ENCODE peak calls at places on chromosomes 12 and 14, in six cellular contexts. One of them, this sample, is unnamed.

GRCh38 chr12:91882910-91883309 is 262.7 kb downstream of the BTG1 start:
- DNase-seq in PC-3: no peak
- DNase-seq in HCT116: no peak
- DNase-seq in hepatocyte: no peak
- DNase-seq in GM23248: no peak
- DNase-seq in GM23338: no peak
- DNase-seq in this sample: no peak

GRCh38 chr12:26187429-26187828 is 7.9 kb upstream of the SSPN start:
- DNase-seq in GM23338: peak; percentile 65
- DNase-seq in HCT116: no peak
- DNase-seq in GM23248: peak; percentile 10
- DNase-seq in PC-3: no peak
- DNase-seq in hepatocyte: no peak
- DNase-seq in this sample: peak; percentile 13

GRCh38 chr14:89681086-89682018 is 264.3 kb upstream of the FOXN3 start:
- DNase-seq in hepatocyte: no peak
- DNase-seq in HCT116: no peak
- DNase-seq in GM23248: no peak
- DNase-seq in PC-3: no peak
- DNase-seq in GM23338: no peak
- DNase-seq in this sample: no peak

GRCh38 chr14:91250912-91251311 is 6.4 kb upstream of the GPR68 start:
- DNase-seq in GM23338: no peak
- DNase-seq in hepatocyte: no peak
- DNase-seq in PC-3: no peak
- DNase-seq in HCT116: no peak
- DNase-seq in GM23248: peak; percentile 62
- DNase-seq in this sample: no peak

GRCh38 chr14:84340938-84341337 is 1189.0 kb upstream of the FLRT2 start:
- DNase-seq in GM23248: no peak
- DNase-seq in hepatocyte: peak; percentile 8
- DNase-seq in HCT116: no peak
- DNase-seq in GM23338: no peak
- DNase-seq in PC-3: no peak
- DNase-seq in this sample: no peak

GRCh38 chr14:42000450-42000849 is 393.8 kb downstream of the LRFN5 start:
- DNase-seq in GM23338: no peak
- DNase-seq in GM23248: no peak
- DNase-seq in HCT116: no peak
- DNase-seq in hepatocyte: no peak
- DNase-seq in PC-3: peak; percentile 73
- DNase-seq in this sample: no peak

GRCh38 chr12:62834971-62835547 is 99.9 kb downstream of the PPM1H start:
- DNase-seq in GM23248: peak; percentile 67
- DNase-seq in PC-3: peak; percentile 50
- DNase-seq in HCT116: peak; percentile 24
- DNase-seq in GM23338: no peak
- DNase-seq in hepatocyte: no peak
- DNase-seq in this sample: no peak

GRCh38 chr12:89353823-89354629 is 1.7 kb upstream of the DUSP6 start:
- DNase-seq in HCT116: peak; percentile 73
- DNase-seq in GM23338: peak; percentile 96
- DNase-seq in GM23248: peak; percentile 86
- DNase-seq in PC-3: peak; percentile 86
- DNase-seq in hepatocyte: peak; percentile 84
- DNase-seq in this sample: peak; percentile 91

GRCh38 chr14:54337314-54337713 is 59.5 kb upstream of the CDKN3 start:
- DNase-seq in hepatocyte: no peak
- DNase-seq in HCT116: no peak
- DNase-seq in GM23248: no peak
- DNase-seq in PC-3: no peak
- DNase-seq in GM23338: peak; percentile 51
- DNase-seq in this sample: peak; percentile 61

GRCh38 chr14:61269321-61270083 is 11.6 kb downstream of the TMEM30B start:
- DNase-seq in GM23248: peak; percentile 82
- DNase-seq in HCT116: peak; percentile 79
- DNase-seq in GM23338: peak; percentile 92
- DNase-seq in PC-3: peak; percentile 98
- DNase-seq in hepatocyte: peak; percentile 85
- DNase-seq in this sample: peak; percentile 84

GRCh38 chr14:70856851-70857498 is 47.7 kb upstream of the MAP3K9 start:
- DNase-seq in hepatocyte: no peak
- DNase-seq in HCT116: no peak
- DNase-seq in GM23248: peak; percentile 90
- DNase-seq in GM23338: no peak
- DNase-seq in PC-3: peak; percentile 83
- DNase-seq in this sample: no peak

GRCh38 chr12:10196210-10196609 is 16.5 kb upstream of the GABARAPL1 start:
- DNase-seq in PC-3: no peak
- DNase-seq in GM23248: no peak
- DNase-seq in GM23338: no peak
- DNase-seq in HCT116: no peak
- DNase-seq in hepatocyte: no peak
- DNase-seq in this sample: no peak

GRCh38 chr14:94313991-94314655 is 9.0 kb downstream of the SERPINA6 start:
- DNase-seq in PC-3: no peak
- DNase-seq in GM23338: no peak
- DNase-seq in GM23248: peak; percentile 67
- DNase-seq in hepatocyte: no peak
- DNase-seq in HCT116: no peak
- DNase-seq in this sample: no peak

GRCh38 chr12:124517260-124518050 is 50.0 kb downstream of the NCOR2 start:
- DNase-seq in HCT116: no peak
- DNase-seq in GM23338: no peak
- DNase-seq in PC-3: peak; percentile 67
- DNase-seq in GM23248: peak; percentile 82
- DNase-seq in hepatocyte: peak; percentile 75
- DNase-seq in this sample: no peak

GRCh38 chr12:3158851-3159465 is 81.8 kb downstream of the TSPAN9 start:
- DNase-seq in GM23338: no peak
- DNase-seq in GM23248: peak; percentile 73
- DNase-seq in HCT116: no peak
- DNase-seq in PC-3: no peak
- DNase-seq in hepatocyte: peak; percentile 68
- DNase-seq in this sample: no peak

GRCh38 chr14:64410084-64410774 is 22.1 kb downstream of the MTHFD1 start:
- DNase-seq in GM23248: peak; percentile 53
- DNase-seq in PC-3: peak; percentile 21
- DNase-seq in hepatocyte: no peak
- DNase-seq in GM23338: peak; percentile 55
- DNase-seq in HCT116: no peak
- DNase-seq in this sample: peak; percentile 53

GRCh38 chr12:67541625-67541991 is 106.9 kb upstream of the DYRK2 start:
- DNase-seq in GM23248: no peak
- DNase-seq in hepatocyte: no peak
- DNase-seq in GM23338: no peak
- DNase-seq in PC-3: no peak
- DNase-seq in HCT116: no peak
- DNase-seq in this sample: no peak

GRCh38 chr12:121536058-121536928 is 44.5 kb downstream of the KDM2B start:
- DNase-seq in GM23338: peak; percentile 91
- DNase-seq in hepatocyte: peak; percentile 85
- DNase-seq in PC-3: no peak
- DNase-seq in GM23248: peak; percentile 79
- DNase-seq in HCT116: no peak
- DNase-seq in this sample: peak; percentile 92

GRCh38 chr12:128068211-128068610 is 198.8 kb upstream of the TMEM132C start:
- DNase-seq in GM23248: no peak
- DNase-seq in PC-3: no peak
- DNase-seq in HCT116: no peak
- DNase-seq in GM23338: no peak
- DNase-seq in hepatocyte: no peak
- DNase-seq in this sample: no peak

GRCh38 chr12:24948452-24948815 is 467 bp downstream of the BCAT1 start:
- DNase-seq in GM23248: peak; percentile 58
- DNase-seq in HCT116: no peak
- DNase-seq in hepatocyte: peak; percentile 8
- DNase-seq in GM23338: peak; percentile 62
- DNase-seq in PC-3: no peak
- DNase-seq in this sample: peak; percentile 45

GRCh38 chr14:55129086-55129427 is at the start of gene LGALS3:
- DNase-seq in HCT116: no peak
- DNase-seq in GM23338: peak; percentile 78
- DNase-seq in GM23248: peak; percentile 88
- DNase-seq in PC-3: peak; percentile 92
- DNase-seq in hepatocyte: peak; percentile 91
- DNase-seq in this sample: peak; percentile 83

GRCh38 chr12:95637471-95638155 is 86.3 kb upstream of the USP44 start:
- DNase-seq in hepatocyte: no peak
- DNase-seq in GM23248: peak; percentile 72
- DNase-seq in PC-3: peak; percentile 87
- DNase-seq in GM23338: no peak
- DNase-seq in HCT116: no peak
- DNase-seq in this sample: no peak

GRCh38 chr12:52023976-52024688 is 17.4 kb downstream of the TAMALIN start:
- DNase-seq in PC-3: no peak
- DNase-seq in GM23338: no peak
- DNase-seq in hepatocyte: no peak
- DNase-seq in HCT116: no peak
- DNase-seq in GM23248: no peak
- DNase-seq in this sample: no peak

GRCh38 chr12:52020539-52021336 is 14.0 kb downstream of the TAMALIN start:
- DNase-seq in GM23248: peak; percentile 62
- DNase-seq in GM23338: peak; percentile 91
- DNase-seq in HCT116: no peak
- DNase-seq in hepatocyte: peak; percentile 80
- DNase-seq in PC-3: peak; percentile 44
- DNase-seq in this sample: peak; percentile 85

GRCh38 chr12:52020126-52020525 is 13.4 kb downstream of the TAMALIN start:
- DNase-seq in GM23338: no peak
- DNase-seq in HCT116: no peak
- DNase-seq in GM23248: no peak
- DNase-seq in PC-3: no peak
- DNase-seq in hepatocyte: no peak
- DNase-seq in this sample: no peak

GRCh38 chr12:52023182-52023975 is 16.6 kb downstream of the TAMALIN start:
- DNase-seq in GM23338: peak; percentile 86
- DNase-seq in HCT116: peak; percentile 62
- DNase-seq in hepatocyte: peak; percentile 93
- DNase-seq in PC-3: peak; percentile 78
- DNase-seq in GM23248: peak; percentile 81
- DNase-seq in this sample: peak; percentile 89

DNA sequence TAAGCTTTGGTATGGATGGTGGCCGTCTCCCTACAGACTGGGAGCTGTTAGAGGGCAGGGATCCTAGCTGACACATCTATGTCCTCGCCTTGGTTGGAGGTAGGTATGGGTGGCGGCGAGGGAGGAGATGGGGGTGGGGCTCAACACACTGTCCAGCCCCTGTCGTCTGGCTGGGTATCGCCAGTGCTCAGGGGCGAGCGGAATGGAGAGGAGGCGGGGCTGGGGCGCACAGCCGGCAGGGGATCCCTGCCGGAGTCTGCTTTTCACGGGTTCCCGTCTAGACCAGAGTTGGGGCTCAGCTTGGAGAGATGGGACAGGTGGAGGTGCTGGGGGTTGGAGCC is 16.1 kb downstream of the TAMALIN start:
- DNase-seq in GM23338: peak; percentile 67
- DNase-seq in GM23248: no peak
- DNase-seq in PC-3: peak; percentile 42
- DNase-seq in HCT116: no peak
- DNase-seq in hepatocyte: peak; percentile 56
- DNase-seq in this sample: peak; percentile 63
- TF ChIP-seq EZH2 in GM23338: no peak
- TF ChIP-seq EZH2 in GM23248: no peak
- TF ChIP-seq EZH2 in PC-3: no peak
- TF ChIP-seq EZH2 in HCT116: no peak
- TF ChIP-seq EZH2 in hepatocyte: no peak
- TF ChIP-seq EZH2 in this sample: peak; percentile 69

GRCh38 chr12:116933101-116933500 is 22.4 kb downstream of the FBXW8 start:
- DNase-seq in HCT116: no peak
- DNase-seq in PC-3: no peak
- DNase-seq in hepatocyte: no peak
- DNase-seq in GM23248: no peak
- DNase-seq in GM23338: no peak
- DNase-seq in this sample: no peak

GRCh38 chr12:116929885-116930284 is 19.1 kb downstream of the FBXW8 start:
- DNase-seq in HCT116: no peak
- DNase-seq in PC-3: no peak
- DNase-seq in GM23338: no peak
- DNase-seq in GM23248: no peak
- DNase-seq in hepatocyte: no peak
- DNase-seq in this sample: no peak

GRCh38 chr12:116933512-116934246 is 22.9 kb downstream of the FBXW8 start:
- DNase-seq in PC-3: no peak
- DNase-seq in HCT116: no peak
- DNase-seq in GM23338: no peak
- DNase-seq in hepatocyte: no peak
- DNase-seq in GM23248: no peak
- DNase-seq in this sample: no peak

GRCh38 chr12:116928504-116928903 is 17.8 kb downstream of the FBXW8 start:
- DNase-seq in GM23248: no peak
- DNase-seq in PC-3: no peak
- DNase-seq in HCT116: no peak
- DNase-seq in GM23338: no peak
- DNase-seq in hepatocyte: no peak
- DNase-seq in this sample: no peak

GRCh38 chr12:116931665-116932064 is 20.9 kb downstream of the FBXW8 start:
- DNase-seq in HCT116: no peak
- DNase-seq in GM23248: peak; percentile 36
- DNase-seq in hepatocyte: no peak
- DNase-seq in GM23338: no peak
- DNase-seq in PC-3: no peak
- DNase-seq in this sample: no peak
- TF ChIP-seq EZH2phosphoT487 in HCT116: no peak
- TF ChIP-seq EZH2phosphoT487 in GM23248: no peak
- TF ChIP-seq EZH2phosphoT487 in hepatocyte: no peak
- TF ChIP-seq EZH2phosphoT487 in GM23338: no peak
- TF ChIP-seq EZH2phosphoT487 in PC-3: no peak
- TF ChIP-seq EZH2phosphoT487 in this sample: no peak

GRCh38 chr14:104467236-104467635 is 112.3 kb upstream of the C14orf180 start:
- DNase-seq in HCT116: no peak
- DNase-seq in GM23248: no peak
- DNase-seq in PC-3: no peak
- DNase-seq in GM23338: no peak
- DNase-seq in hepatocyte: no peak
- DNase-seq in this sample: no peak

GRCh38 chr14:104469591-104469990 is 110.0 kb upstream of the C14orf180 start:
- DNase-seq in GM23248: no peak
- DNase-seq in PC-3: no peak
- DNase-seq in GM23338: no peak
- DNase-seq in HCT116: no peak
- DNase-seq in hepatocyte: no peak
- DNase-seq in this sample: no peak

GRCh38 chr14:104465482-104466390 is 113.8 kb upstream of the C14orf180 start:
- DNase-seq in hepatocyte: no peak
- DNase-seq in PC-3: no peak
- DNase-seq in GM23338: no peak
- DNase-seq in GM23248: no peak
- DNase-seq in HCT116: no peak
- DNase-seq in this sample: no peak

GRCh38 chr14:104464907-104465306 is 114.7 kb upstream of the C14orf180 start:
- DNase-seq in HCT116: no peak
- DNase-seq in GM23248: no peak
- DNase-seq in PC-3: no peak
- DNase-seq in hepatocyte: no peak
- DNase-seq in GM23338: no peak
- DNase-seq in this sample: no peak

GRCh38 chr14:104467641-104468040 is 111.9 kb upstream of the C14orf180 start:
- DNase-seq in PC-3: no peak
- DNase-seq in GM23248: no peak
- DNase-seq in GM23338: no peak
- DNase-seq in hepatocyte: no peak
- DNase-seq in HCT116: no peak
- DNase-seq in this sample: no peak
- H2AFZ ChIP-seq in PC-3: no peak overlapping the region
- H2AFZ ChIP-seq in GM23248: no peak overlapping the region
- H2AFZ ChIP-seq in GM23338: no peak overlapping the region
- H2AFZ ChIP-seq in hepatocyte: no peak overlapping the region
- H2AFZ ChIP-seq in HCT116: no peak overlapping the region
- H2AFZ ChIP-seq in this sample: no peak overlapping the region

GRCh38 chr14:31278883-31279282 is 71.3 kb upstream of the HECTD1 start:
- DNase-seq in GM23338: no peak
- DNase-seq in hepatocyte: no peak
- DNase-seq in PC-3: no peak
- DNase-seq in GM23248: no peak
- DNase-seq in HCT116: no peak
- DNase-seq in this sample: no peak
- TF ChIP-seq EZH2 in GM23338: no peak
- TF ChIP-seq EZH2 in hepatocyte: no peak
- TF ChIP-seq EZH2 in PC-3: no peak
- TF ChIP-seq EZH2 in GM23248: no peak
- TF ChIP-seq EZH2 in HCT116: no peak
- TF ChIP-seq EZH2 in this sample: no peak